ENCODE peak calls at places on chromosomes 11 and 22, in six cellular contexts. P is stimulated activated CD4-positive, alpha-beta T cell treated with anti-CD3 and anti-CD28 coated beads, Interleukin-12 subunit alpha, Interleukin-12 subunit beta, amount 100 ng/mL, for 48 hours; G is T-cell; T is tibial nerve; X is brain microvascular endothelial cell; L is amniotic epithelial cell. J is an unnamed sample.

GRCh38 chr22:42994917-42995562 is 19.9 kb downstream of the PACSIN2 start:
- DNase-seq in P (no peak), G (no peak), T (peak), X (peak), L (peak), J (peak)

GRCh38 chr22:37089451-37089850 is 20.1 kb downstream of the TMPRSS6 start:
- DNase-seq in P (no peak), G (no peak), T (no peak), X (no peak), L (no peak), J (no peak)

GRCh38 chr22:29202231-29203192 is 3.2 kb upstream of the EMID1 start:
- DNase-seq in P (peak), G (peak), T (peak), X (peak), L (peak), J (no peak)

GRCh38 chr22:24994070-24994763 is 41.7 kb downstream of the KIAA1671 start:
- DNase-seq in P (peak), G (no peak), T (no peak), X (no peak), L (no peak), J (no peak)

GRCh38 chr11:44595964-44596381 is 30.5 kb downstream of the CD82 start:
- DNase-seq in P (no peak), G (no peak), T (peak), X (no peak), L (no peak), J (peak)

GRCh38 chr11:108405706-108406105 is 61.6 kb downstream of the C11orf65 start:
- DNase-seq in P (no peak), G (no peak), T (no peak), X (no peak), L (peak), J (no peak)

GRCh38 chr11:67627394-67627787 is 2.3 kb downstream of the NUDT8 start:
- DNase-seq in P (no peak), G (no peak), T (no peak), X (no peak), L (no peak), J (no peak)

GRCh38 chr11:36427876-36428275 is 82.2 kb downstream of the TRAF6 start:
- DNase-seq in P (no peak), G (no peak), T (no peak), X (no peak), L (no peak), J (no peak)

J was measured in uterus.